ENCODE peak calls at places on chromosomes 12 and 14, in four cellular contexts. E is fibroblast of lung, F is epithelial cell of esophagus, L is transverse colon. U is an unnamed sample.
A peak's percentile ranks its signal among the peaks of the same experiment; 100 is the strongest.

GRCh38 chr12:129552996-129553750 is 350.7 kb downstream of the TMEM132D start:
- DNase-seq in E (no peak), F (no peak), L (no peak), U (no peak)

GRCh38 chr12:1474059-1474537 is 120.3 kb downstream of the FBXL14 start:
- DNase-seq in E (peak; percentile 96), F (peak; percentile 83), L (no peak), U (no peak)

GRCh38 chr12:25859976-25860375 is 98.5 kb upstream of the RASSF8 start:
- DNase-seq in E (no peak), F (peak; percentile 7), L (no peak), U (no peak)

GRCh38 chr12:124608451-124608870 is 41.0 kb upstream of the NCOR2 start:
- DNase-seq in E (no peak), F (peak; percentile 58), L (peak; percentile 46), U (no peak)

GRCh38 chr12:97277030-97277429 is 185.6 kb upstream of the RMST start:
- DNase-seq in E (no peak), F (no peak), L (no peak), U (no peak)

GRCh38 chr12:52521581-52522266 is 1.5 kb upstream of the KRT5 start:
- DNase-seq in E (no peak), F (peak; percentile 93), L (no peak), U (no peak)

GRCh38 chr14:53902307-53902706 is 54.3 kb downstream of the BMP4 start:
- DNase-seq in E (peak; percentile 25), F (no peak), L (no peak), U (no peak)

GRCh38 chr12:62656576-62657362 is 190.1 kb downstream of the MON2 start:
- DNase-seq in E (no peak), F (no peak), L (no peak), U (no peak)

GRCh38 chr12:6230321-6231110 is 30.3 kb downstream of the CD9 start:
- DNase-seq in E (peak; percentile 45), F (peak; percentile 56), L (peak; percentile 74), U (no peak)

GRCh38 chr12:123120452-123121166 is 30.3 kb downstream of the PITPNM2 start:
- DNase-seq in E (no peak), F (no peak), L (no peak), U (no peak)

GRCh38 chr14:36975834-36976233 is 196.6 kb downstream of the SLC25A21 start:
- DNase-seq in E (peak; percentile 44), F (peak; percentile 62), L (no peak), U (no peak)

GRCh38 chr14:73153272-73153671 is 17.0 kb downstream of the PSEN1 start:
- DNase-seq in E (no peak), F (no peak), L (no peak), U (no peak)

GRCh38 chr12:14774944-14775651 is 28.2 kb downstream of the WBP11 start:
- DNase-seq in E (peak; percentile 80), F (peak; percentile 73), L (peak; percentile 59), U (no peak)

GRCh38 chr12:79689477-79690155 is 1.1 kb downstream of the PAWR start:
- DNase-seq in E (peak; percentile 40), F (peak; percentile 74), L (peak; percentile 48), U (peak; percentile 23)

GRCh38 chr12:114691810-114692557 is 8.0 kb upstream of the TBX3 start:
- DNase-seq in E (peak; percentile 61), F (no peak), L (no peak), U (no peak)
- H3K4me3 ChIP-seq in E (peak overlapping the region; percentile 67), F (peak overlapping the region; percentile 46), L (peak overlapping the region; percentile 22), U (no peak overlapping the region)

DNA sequence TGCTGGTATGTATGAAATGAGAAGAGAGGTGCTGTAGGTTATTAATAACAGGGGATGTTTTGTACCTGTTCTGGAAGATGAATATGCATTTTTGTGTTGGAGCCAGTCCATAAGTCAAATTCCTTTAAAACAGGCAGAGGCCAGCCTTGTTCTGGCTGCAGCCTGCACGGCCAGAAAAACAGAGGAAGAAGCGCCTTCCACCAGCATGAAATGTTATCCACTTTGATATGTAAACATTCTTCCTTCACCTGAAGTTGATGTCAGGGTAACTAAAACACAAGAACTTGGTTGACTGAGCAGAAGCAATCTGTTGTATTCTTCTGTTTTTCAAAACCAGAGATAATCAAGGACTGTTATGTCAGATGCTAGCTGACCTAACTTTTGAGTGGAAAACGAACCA is 237.9 kb upstream of the PLEKHG7 start:
- DNase-seq in E (no peak), F (no peak), L (no peak), U (no peak)
- TF ChIP-seq CTCF in E (no peak), F (no peak), L (no peak), U (no peak)

GRCh38 chr14:89620436-89620835 is 203.4 kb upstream of the FOXN3 start:
- DNase-seq in E (no peak), F (no peak), L (no peak), U (no peak)
- H3K4me3 ChIP-seq in E (no peak overlapping the region), F (no peak overlapping the region), L (no peak overlapping the region), U (no peak overlapping the region)

DNA sequence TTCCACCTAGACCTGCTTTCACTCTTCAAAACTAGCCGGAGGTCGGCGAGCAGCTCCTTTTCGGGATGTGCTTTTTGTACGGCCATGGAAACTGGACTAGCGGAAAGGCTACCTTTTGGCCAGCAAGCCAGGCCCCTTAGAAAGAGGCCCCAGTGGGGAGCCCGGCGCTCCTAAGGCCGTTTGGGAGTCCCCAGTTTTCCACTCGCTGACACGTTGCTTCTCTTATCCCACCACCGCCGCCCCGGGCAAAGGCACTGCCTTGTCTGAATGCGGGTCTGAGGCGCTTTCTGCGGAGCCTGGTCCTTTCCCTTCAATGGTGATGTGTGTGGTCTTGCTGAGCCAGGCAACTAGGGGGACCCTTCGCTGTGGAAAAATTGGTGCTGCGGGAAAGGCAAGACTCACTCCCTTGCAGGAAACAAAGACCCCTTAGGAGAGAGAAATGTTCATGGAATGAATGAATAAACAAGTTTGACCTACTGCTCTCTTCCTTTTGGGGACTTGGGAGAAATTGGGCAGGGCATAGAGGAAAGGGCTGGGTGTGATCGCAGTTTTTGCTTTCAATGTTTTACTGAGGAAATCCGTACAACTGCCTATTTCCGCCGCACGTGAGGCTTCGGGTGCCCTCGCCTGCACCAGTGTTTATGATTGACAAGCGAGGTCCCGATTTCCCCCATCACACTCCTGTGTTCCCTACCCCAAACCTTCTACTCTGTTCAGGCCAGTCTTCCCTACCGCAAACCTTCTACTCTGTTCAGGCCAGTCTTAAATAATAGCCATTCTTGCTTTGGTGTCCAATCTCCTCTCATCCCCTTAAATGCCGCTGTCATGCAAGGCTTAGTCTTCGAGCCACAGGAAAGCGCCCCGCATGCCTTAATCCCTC is 970 bp upstream of the SLC38A2 start:
- DNase-seq in E (peak; percentile 71), F (peak; percentile 52), L (peak; percentile 55), U (no peak)
- TF ChIP-seq CTCF in E (peak; percentile 43), F (no peak), L (no peak), U (no peak)

GRCh38 chr12:109054520-109054919 is 2.1 kb downstream of the USP30 start:
- DNase-seq in E (no peak), F (no peak), L (no peak), U (no peak)
- H3K4me3 ChIP-seq in E (no peak overlapping the region), F (no peak overlapping the region), L (no peak overlapping the region), U (no peak overlapping the region)

GRCh38 chr12:106220561-106220960 is 27.3 kb downstream of the CKAP4 start:
- DNase-seq in E (no peak), F (no peak), L (no peak), U (no peak)

GRCh38 chr12:106213721-106214121 is 34.1 kb downstream of the CKAP4 start:
- DNase-seq in E (no peak), F (no peak), L (no peak), U (no peak)

GRCh38 chr12:106214576-106214975 is 33.2 kb downstream of the CKAP4 start:
- DNase-seq in E (no peak), F (no peak), L (no peak), U (no peak)

GRCh38 chr12:106219043-106219442 is 28.8 kb downstream of the CKAP4 start:
- DNase-seq in E (no peak), F (peak; percentile 25), L (no peak), U (no peak)

GRCh38 chr12:106217706-106218105 is 30.1 kb downstream of the CKAP4 start:
- DNase-seq in E (no peak), F (no peak), L (no peak), U (no peak)
- TF ChIP-seq CTCF in E (no peak), F (no peak), L (no peak), U (no peak)

DNA sequence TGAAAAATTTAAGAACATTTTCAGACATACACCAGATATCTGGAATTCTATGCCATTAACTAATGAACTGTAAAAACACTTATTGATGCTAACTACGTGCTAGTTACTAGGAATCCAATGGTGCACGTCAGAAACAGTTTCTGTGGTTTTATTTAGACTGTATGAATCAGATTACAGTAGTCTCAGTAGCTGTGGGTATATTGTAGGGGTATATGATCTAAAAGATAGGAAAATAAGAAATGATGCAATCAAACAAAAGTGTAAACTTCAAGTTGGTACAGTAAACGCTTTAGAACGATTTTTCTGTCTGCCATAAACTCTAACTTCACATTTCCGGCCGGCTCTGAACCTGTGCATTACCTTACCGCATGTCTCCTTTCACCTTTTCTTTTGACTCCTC is 2.3 kb downstream of the ABCC9 start:
- DNase-seq in E (no peak), F (no peak), L (no peak), U (no peak)
- H3K4me3 ChIP-seq in E (no peak overlapping the region), F (no peak overlapping the region), L (no peak overlapping the region), U (no peak overlapping the region)

U was measured in LNCaP clone FGC.